ENCODE peak calls at places on chromosomes 4 and X, in nine cellular contexts. Z is activated naive CD4-positive, alpha-beta T cell treated with anti-CD3 and anti-CD28 coated beads for 36 hours; K is mammary epithelial cell; D is cardiac muscle cell; N is right cardiac atrium; F is foreskin fibroblast; C is A549; V is T-helper 1 cell; J is NCI-H1436. U is an unnamed sample.

GRCh38 chr4:2866891-2867290 is 23.2 kb downstream of the ADD1 start:
- DNase-seq in V (no peak), C (no peak), K (no peak), Z (no peak), F (peak; percentile 42), N (no peak), J (no peak), D (no peak), U (no peak)

GRCh38 chrX:41085883-41086626 is 810 bp downstream of the USP9X start:
- DNase-seq in N (peak; percentile 74), D (peak; percentile 50), K (peak; percentile 56), Z (peak; percentile 49), J (no peak), C (peak; percentile 37), V (peak; percentile 11), F (peak; percentile 62), U (peak; percentile 67)

GRCh38 chr4:100493756-100494155 is 24.1 kb downstream of the EMCN start:
- DNase-seq in C (no peak), J (no peak), Z (no peak), V (no peak), N (no peak), F (peak; percentile 58), D (no peak), K (peak; percentile 19), U (no peak)

GRCh38 chrX:34053931-34054330 is 78.2 kb downstream of the FAM47A start:
- DNase-seq in Z (no peak), N (no peak), J (no peak), K (no peak), D (no peak), C (no peak), F (no peak), V (no peak), U (no peak)

GRCh38 chr4:89482248-89482647 is 174.6 kb upstream of the GPRIN3 start:
- DNase-seq in N (no peak), V (no peak), F (peak; percentile 69), K (peak; percentile 39), D (peak; percentile 54), J (no peak), C (peak; percentile 33), Z (peak; percentile 28), U (no peak)

GRCh38 chrX:118226060-118226428 is 109.4 kb upstream of the KLHL13 start:
- DNase-seq in C (peak; percentile 11), K (no peak), F (peak; percentile 39), N (no peak), J (peak; percentile 54), V (no peak), D (peak; percentile 16), Z (no peak), U (no peak)

GRCh38 chr4:90240333-90240732 is 113.1 kb downstream of the CCSER1 start:
- DNase-seq in N (no peak), J (no peak), F (no peak), D (no peak), Z (no peak), K (no peak), C (no peak), V (no peak), U (no peak)

GRCh38 chr4:142845293-142846070 is 619 bp downstream of the INPP4B start:
- DNase-seq in Z (peak; percentile 23), D (peak; percentile 19), K (peak; percentile 19), C (no peak), F (peak; percentile 47), N (peak; percentile 57), V (no peak), J (no peak), U (no peak)

GRCh38 chr4:184838249-184839074 is 12.7 kb upstream of the ACSL1 start:
- DNase-seq in J (no peak), V (no peak), C (peak; percentile 26), N (no peak), F (peak; percentile 34), Z (no peak), D (no peak), K (peak; percentile 45), U (no peak)

GRCh38 chrX:103338663-103339062 is 8.6 kb downstream of the TCEAL7 start:
- DNase-seq in Z (no peak), K (no peak), D (no peak), F (no peak), V (no peak), N (no peak), J (no peak), C (no peak), U (no peak)

GRCh38 chrX:150530821-150531220 is 37.6 kb upstream of the MTM1 start:
- DNase-seq in C (no peak), D (no peak), J (no peak), F (no peak), K (no peak), V (no peak), Z (no peak), N (no peak), U (no peak)

GRCh38 chrX:87516716-87517115 is 886 bp upstream of the KLHL4 start:
- DNase-seq in D (peak; percentile 81), C (no peak), V (no peak), J (no peak), F (no peak), K (peak; percentile 63), Z (no peak), N (no peak), U (no peak)

GRCh38 chrX:15498741-15499140 is 1.9 kb upstream of the BMX start:
- DNase-seq in F (no peak), Z (no peak), D (no peak), K (no peak), C (no peak), V (no peak), N (no peak), J (no peak), U (no peak)

GRCh38 chrX:140664939-140665338 is 44.6 kb upstream of the LINC00632 start:
- DNase-seq in K (peak; percentile 13), N (no peak), V (no peak), J (no peak), F (no peak), D (peak; percentile 41), C (peak; percentile 1), Z (no peak), U (no peak)

GRCh38 chr4:172650758-172651495 is 517.7 kb upstream of the GALNT7 start:
- DNase-seq in J (no peak), F (peak; percentile 7), Z (no peak), V (no peak), C (no peak), N (no peak), K (no peak), D (no peak), U (no peak)

GRCh38 chr4:10965196-10965595 is 280.6 kb upstream of the CLNK start:
- DNase-seq in J (no peak), C (no peak), D (no peak), V (no peak), Z (no peak), K (no peak), N (no peak), F (peak; percentile 3), U (no peak)

U was measured in substantia nigra.